ENCODE peak calls at places on chromosome 4, in eight cellular contexts. L is OCI-LY7; M is GM23338; N is tibial artery; U is uterus; C is heart right ventricle; T is Karpas-422; Q is CD8-positive, alpha-beta T cell. X is an unnamed sample.

GRCh38 chr4:102780476-102781144 is 19.8 kb upstream of the MANBA start:
- DNase-seq in L (no peak), M (no peak), N (no peak), U (no peak), C (no peak), T (no peak), Q (no peak), X (no peak)

GRCh38 chr4:77621254-77621653 is 15.6 kb downstream of the CXCL13 start:
- DNase-seq in L (no peak), M (no peak), N (no peak), U (no peak), C (no peak), T (no peak), Q (no peak), X (no peak)

GRCh38 chr4:86965019-86965976 is 30.5 kb downstream of the AFF1 start:
- DNase-seq in L (peak), M (peak), N (no peak), U (no peak), C (no peak), T (no peak), Q (no peak), X (no peak)

GRCh38 chr4:55365347-55365728 is 19.3 kb downstream of the SRD5A3 start:
- DNase-seq in L (no peak), M (no peak), N (no peak), U (no peak), C (no peak), T (no peak), Q (no peak), X (no peak)

GRCh38 chr4:577499-578450 is 1.7 kb upstream of the TMEM271 start:
- DNase-seq in L (no peak), M (peak), N (no peak), U (no peak), C (no peak), T (peak), Q (no peak), X (no peak)

GRCh38 chr4:181189751-181190150 is 1053.5 kb upstream of the TENM3 start:
- DNase-seq in L (no peak), M (no peak), N (no peak), U (no peak), C (no peak), T (no peak), Q (no peak), X (no peak)

GRCh38 chr4:59598233-59598618 is 1601.9 kb upstream of the ADGRL3 start:
- DNase-seq in L (no peak), M (no peak), N (no peak), U (no peak), C (no peak), T (no peak), Q (no peak), X (no peak)

GRCh38 chr4:88803600-88804096 is 106.0 kb upstream of the NAP1L5 start:
- DNase-seq in L (no peak), M (no peak), N (peak), U (peak), C (peak), T (no peak), Q (no peak), X (peak)

GRCh38 chr4:110344165-110344564 is 131.8 kb upstream of the ENPEP start:
- DNase-seq in L (no peak), M (peak), N (no peak), U (no peak), C (no peak), T (no peak), Q (no peak), X (no peak)

GRCh38 chr4:118917582-118917981 is 28.9 kb downstream of the SYNPO2 start:
- DNase-seq in L (no peak), M (no peak), N (no peak), U (no peak), C (no peak), T (no peak), Q (no peak), X (no peak)

GRCh38 chr4:153572609-153573008 is 106.4 kb downstream of the TMEM131L start:
- DNase-seq in L (no peak), M (no peak), N (no peak), U (no peak), C (no peak), T (no peak), Q (no peak), X (no peak)

GRCh38 chr4:147360301-147360700 is 120.6 kb upstream of the EDNRA start:
- DNase-seq in L (no peak), M (no peak), N (no peak), U (no peak), C (no peak), T (no peak), Q (no peak), X (no peak)

GRCh38 chr4:107862658-107863057 is 37.9 kb downstream of the SGMS2 start:
- DNase-seq in L (no peak), M (peak), N (no peak), U (no peak), C (peak), T (no peak), Q (no peak), X (no peak)

GRCh38 chr4:24630937-24631336 is 46.6 kb upstream of the DHX15 start:
- DNase-seq in L (no peak), M (no peak), N (no peak), U (no peak), C (peak), T (no peak), Q (no peak), X (no peak)

GRCh38 chr4:71260544-71260943 is 78.3 kb upstream of the SLC4A4 start:
- DNase-seq in L (no peak), M (no peak), N (no peak), U (no peak), C (no peak), T (no peak), Q (no peak), X (no peak)

GRCh38 chr4:168811793-168812651 is 198.0 kb downstream of the CBR4 start:
- DNase-seq in L (no peak), M (no peak), N (no peak), U (peak), C (no peak), T (no peak), Q (no peak), X (no peak)

GRCh38 chr4:73721901-73722300 is 18.5 kb upstream of the CXCL8 start:
- DNase-seq in L (no peak), M (no peak), N (no peak), U (no peak), C (no peak), T (no peak), Q (no peak), X (no peak)

GRCh38 chr4:87575408-87575807 is 32.9 kb upstream of the DSPP start:
- DNase-seq in L (no peak), M (no peak), N (no peak), U (no peak), C (no peak), T (no peak), Q (no peak), X (no peak)

GRCh38 chr4:8538703-8539567 is 41.3 kb upstream of the GPR78 start:
- DNase-seq in L (no peak), M (no peak), N (no peak), U (no peak), C (no peak), T (no peak), Q (no peak), X (no peak)

GRCh38 chr4:17647927-17648326 is 33.5 kb downstream of the MED28 start:
- DNase-seq in L (no peak), M (peak), N (no peak), U (no peak), C (no peak), T (peak), Q (no peak), X (no peak)

GRCh38 chr4:113146876-113147358 is 97.5 kb downstream of the ANK2 start:
- DNase-seq in L (no peak), M (no peak), N (no peak), U (no peak), C (no peak), T (no peak), Q (no peak), X (no peak)

GRCh38 chr4:40334591-40335507 is at the start of gene CHRNA9:
- DNase-seq in L (no peak), M (peak), N (no peak), U (no peak), C (no peak), T (no peak), Q (no peak), X (no peak)

GRCh38 chr4:71270901-71271300 is 67.9 kb upstream of the SLC4A4 start:
- DNase-seq in L (peak), M (peak), N (no peak), U (no peak), C (no peak), T (peak), Q (no peak), X (no peak)

GRCh38 chr4:115851918-115852766 is 738.7 kb upstream of the NDST4 start:
- DNase-seq in L (peak), M (peak), N (peak), U (no peak), C (no peak), T (peak), Q (no peak), X (peak)

GRCh38 chr4:1608821-1609500 is 75.2 kb downstream of the FAM53A start:
- DNase-seq in L (no peak), M (no peak), N (no peak), U (no peak), C (no peak), T (no peak), Q (no peak), X (no peak)

GRCh38 chr4:138982754-138983153 is 32.8 kb upstream of the NOCT start:
- DNase-seq in L (no peak), M (no peak), N (no peak), U (no peak), C (no peak), T (no peak), Q (no peak), X (no peak)

GRCh38 chr4:33948921-33949320 is 2295.4 kb downstream of the ARAP2 start:
- DNase-seq in L (no peak), M (no peak), N (no peak), U (no peak), C (no peak), T (no peak), Q (no peak), X (no peak)

GRCh38 chr4:73053974-73054480 is 15.5 kb downstream of the COX18 start:
- DNase-seq in L (no peak), M (peak), N (no peak), U (no peak), C (no peak), T (no peak), Q (no peak), X (no peak)

GRCh38 chr4:125750827-125751466 is 436.2 kb downstream of the FAT4 start:
- DNase-seq in L (no peak), M (peak), N (no peak), U (peak), C (peak), T (no peak), Q (no peak), X (peak)

GRCh38 chr4:159360549-159360948 is 257.7 kb downstream of the RAPGEF2 start:
- DNase-seq in L (no peak), M (no peak), N (no peak), U (no peak), C (no peak), T (no peak), Q (no peak), X (no peak)

GRCh38 chr4:90078440-90078839 is 48.8 kb upstream of the CCSER1 start:
- DNase-seq in L (no peak), M (no peak), N (no peak), U (no peak), C (no peak), T (no peak), Q (no peak), X (no peak)

GRCh38 chr4:138576684-138577083 is 334.5 kb upstream of the SLC7A11 start:
- DNase-seq in L (peak), M (peak), N (no peak), U (no peak), C (no peak), T (peak), Q (no peak), X (no peak)

GRCh38 chr4:144658908-144659307 is 13.0 kb downstream of the HHIP start:
- DNase-seq in L (no peak), M (no peak), N (no peak), U (no peak), C (no peak), T (no peak), Q (no peak), X (no peak)

GRCh38 chr4:54192811-54193210 is 36.3 kb upstream of the PDGFRA start:
- DNase-seq in L (no peak), M (peak), N (no peak), U (no peak), C (no peak), T (no peak), Q (no peak), X (no peak)

GRCh38 chr4:64353904-64354303 is 55.3 kb downstream of the TECRL start:
- DNase-seq in L (no peak), M (no peak), N (no peak), U (no peak), C (no peak), T (no peak), Q (no peak), X (no peak)

GRCh38 chr4:25172964-25173917 is 13.0 kb upstream of the SEPSECS start:
- DNase-seq in L (no peak), M (no peak), N (peak), U (peak), C (peak), T (no peak), Q (no peak), X (peak)

GRCh38 chr4:94332983-94333590 is 9.5 kb downstream of the HPGDS start:
- DNase-seq in L (no peak), M (peak), N (no peak), U (no peak), C (no peak), T (no peak), Q (no peak), X (no peak)

GRCh38 chr4:165398570-165398969 is 19.8 kb downstream of the CPE start:
- DNase-seq in L (peak), M (peak), N (no peak), U (no peak), C (no peak), T (peak), Q (no peak), X (no peak)

GRCh38 chr4:41611881-41612871 is 74.2 kb downstream of the LIMCH1 start:
- DNase-seq in L (no peak), M (peak), N (no peak), U (no peak), C (peak), T (no peak), Q (no peak), X (peak)
- H3K4me3 ChIP-seq in L (no peak), M (peak), N (peak), U (no peak), C (no peak), T (no peak), Q (no peak), X (no peak)

GRCh38 chr4:140057693-140058092 is 96.3 kb downstream of the MAML3 start:
- DNase-seq in L (no peak), M (no peak), N (no peak), U (no peak), C (no peak), T (no peak), Q (no peak), X (no peak)

GRCh38 chr4:140061194-140061593 is 92.8 kb downstream of the MAML3 start:
- DNase-seq in L (no peak), M (no peak), N (no peak), U (no peak), C (no peak), T (no peak), Q (no peak), X (no peak)

GRCh38 chr4:140065393-140065792 is 88.6 kb downstream of the MAML3 start:
- DNase-seq in L (no peak), M (no peak), N (no peak), U (peak), C (no peak), T (no peak), Q (no peak), X (no peak)

GRCh38 chr4:140059159-140059558 is 94.8 kb downstream of the MAML3 start:
- DNase-seq in L (no peak), M (no peak), N (no peak), U (no peak), C (no peak), T (no peak), Q (no peak), X (no peak)

DNA sequence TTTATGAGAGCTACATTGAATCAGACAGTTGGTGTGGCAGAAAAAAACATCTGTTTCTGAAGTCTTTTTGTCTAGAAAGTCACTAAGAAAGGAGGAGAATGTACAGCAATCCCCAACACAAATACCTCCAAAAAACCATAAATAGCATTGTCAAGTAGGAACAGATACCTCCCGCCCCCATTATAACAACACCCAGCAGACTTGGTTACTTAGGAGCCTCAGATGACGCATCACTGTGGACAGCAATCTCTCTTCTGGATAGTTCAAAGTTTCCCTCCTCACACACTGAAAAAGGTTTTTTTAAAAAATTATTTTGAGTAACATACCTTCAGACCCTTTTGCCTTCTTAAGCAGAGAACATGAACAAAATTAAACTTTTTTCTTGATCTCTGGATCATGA is 92.1 kb downstream of the MAML3 start:
- DNase-seq in L (no peak), M (no peak), N (no peak), U (no peak), C (no peak), T (peak), Q (no peak), X (no peak)
- H3K27ac ChIP-seq in L (no peak), M (no peak), N (peak), U (no peak), C (no peak), T (peak), Q (no peak), X (no peak)

GRCh38 chr4:156774422-156774821 is 197.2 kb downstream of the PDGFC start:
- DNase-seq in L (no peak), M (no peak), N (no peak), U (peak), C (no peak), T (no peak), Q (no peak), X (no peak)
- H3K4me3 ChIP-seq in L (no peak), M (no peak), N (no peak), U (no peak), C (no peak), T (no peak), Q (no peak), X (no peak)

GRCh38 chr4:99161700-99162099 is 17.6 kb upstream of the ADH4 start:
- DNase-seq in L (no peak), M (no peak), N (no peak), U (no peak), C (no peak), T (no peak), Q (no peak), X (no peak)

GRCh38 chr4:99166544-99166943 is 22.4 kb upstream of the ADH4 start:
- DNase-seq in L (no peak), M (no peak), N (no peak), U (no peak), C (no peak), T (no peak), Q (no peak), X (no peak)

GRCh38 chr4:99165978-99166377 is 21.9 kb upstream of the ADH4 start:
- DNase-seq in L (no peak), M (no peak), N (no peak), U (no peak), C (no peak), T (no peak), Q (no peak), X (no peak)
- H3K27ac ChIP-seq in L (no peak), M (no peak), N (no peak), U (no peak), C (no peak), T (no peak), Q (no peak), X (no peak)

X was measured in testis.